ENCODE peak calls at places on chromosome 16, in six cellular contexts. Q, I, X, B, P and D are unnamed samples.

GRCh38 chr16:29940656-29941055 is 14.6 kb upstream of the KCTD13 start:
- DNase-seq in Q (no peak), I (no peak), X (no peak), B (no peak), P (no peak), D (no peak)

GRCh38 chr16:10453159-10453510 is 67.3 kb downstream of the ATF7IP2 start:
- DNase-seq in Q (no peak), I (no peak), X (no peak), B (no peak), P (no peak), D (no peak)

GRCh38 chr16:3153077-3153368 is 18.2 kb downstream of the ZNF213 start:
- DNase-seq in Q (no peak), I (no peak), X (no peak), B (no peak), P (no peak), D (no peak)

GRCh38 chr16:64094170-64094960 is 1027.5 kb downstream of the CDH11 start:
- DNase-seq in Q (no peak), I (peak; percentile 34), X (no peak), B (no peak), P (no peak), D (no peak)

GRCh38 chr16:14042706-14043105 is 28.4 kb upstream of the MRTFB start:
- DNase-seq in Q (no peak), I (no peak), X (no peak), B (no peak), P (no peak), D (no peak)

GRCh38 chr16:81823111-81823510 is 44.0 kb downstream of the PLCG2 start:
- DNase-seq in Q (no peak), I (no peak), X (peak; percentile 28), B (peak; percentile 32), P (no peak), D (peak; percentile 79)

GRCh38 chr16:11078812-11079459 is 134.6 kb downstream of the CLEC16A start:
- DNase-seq in Q (peak; percentile 73), I (peak; percentile 75), X (peak; percentile 72), B (no peak), P (no peak), D (no peak)

GRCh38 chr16:58464916-58465731 is 34.8 kb upstream of the NDRG4 start:
- DNase-seq in Q (no peak), I (no peak), X (no peak), B (peak; percentile 60), P (no peak), D (no peak)

GRCh38 chr16:54175169-54175551 is 111.4 kb downstream of the IRX3 start:
- DNase-seq in Q (no peak), I (no peak), X (no peak), B (no peak), P (no peak), D (no peak)

GRCh38 chr16:86618431-86619262 is 40.3 kb downstream of the FOXL1 start:
- DNase-seq in Q (no peak), I (no peak), X (no peak), B (no peak), P (no peak), D (no peak)

GRCh38 chr16:87535855-87536794 is 43.3 kb upstream of the ZCCHC14 start:
- DNase-seq in Q (no peak), I (no peak), X (no peak), B (no peak), P (no peak), D (no peak)

GRCh38 chr16:86722970-86723369 is 144.6 kb downstream of the FOXL1 start:
- DNase-seq in Q (no peak), I (no peak), X (no peak), B (no peak), P (no peak), D (no peak)

GRCh38 chr16:64910351-64910750 is 211.5 kb downstream of the CDH11 start:
- DNase-seq in Q (no peak), I (peak; percentile 98), X (peak; percentile 18), B (peak; percentile 38), P (no peak), D (no peak)

GRCh38 chr16:48091077-48091476 is 64.7 kb downstream of the ABCC12 start:
- DNase-seq in Q (no peak), I (no peak), X (no peak), B (no peak), P (no peak), D (no peak)

GRCh38 chr16:84471966-84472365 is 32.5 kb downstream of the MEAK7 start:
- DNase-seq in Q (no peak), I (no peak), X (no peak), B (no peak), P (no peak), D (no peak)

GRCh38 chr16:58027341-58028167 is 2.0 kb downstream of the MMP15 start:
- DNase-seq in Q (no peak), I (no peak), X (peak; percentile 83), B (peak; percentile 40), P (peak; percentile 38), D (no peak)

GRCh38 chr16:53085539-53086450 is 31.0 kb downstream of the CHD9 start:
- DNase-seq in Q (no peak), I (no peak), X (no peak), B (peak; percentile 51), P (no peak), D (no peak)

GRCh38 chr16:27352026-27352425 is 38.3 kb downstream of the IL4R start:
- DNase-seq in Q (no peak), I (no peak), X (no peak), B (no peak), P (no peak), D (no peak)

GRCh38 chr16:49959552-49960277 is 65.3 kb upstream of the CNEP1R1 start:
- DNase-seq in Q (no peak), I (no peak), X (no peak), B (no peak), P (no peak), D (no peak)

GRCh38 chr16:85381738-85382592 is 231.2 kb upstream of the GSE1 start:
- DNase-seq in Q (no peak), I (peak; percentile 60), X (no peak), B (peak; percentile 60), P (no peak), D (no peak)

GRCh38 chr16:84838383-84838948 is 18.7 kb downstream of the CRISPLD2 start:
- DNase-seq in Q (no peak), I (no peak), X (no peak), B (no peak), P (no peak), D (no peak)

GRCh38 chr16:2004795-2005517 is 4.7 kb downstream of the ZNF598 start:
- DNase-seq in Q (no peak), I (no peak), X (no peak), B (no peak), P (no peak), D (no peak)

GRCh38 chr16:74480150-74481029 is 59.1 kb upstream of the CLEC18B start:
- DNase-seq in Q (no peak), I (no peak), X (peak; percentile 92), B (no peak), P (peak; percentile 82), D (no peak)

GRCh38 chr16:22684282-22685161 is 129.4 kb upstream of the HS3ST2 start:
- DNase-seq in Q (no peak), I (no peak), X (no peak), B (no peak), P (no peak), D (no peak)

GRCh38 chr16:68356919-68357286 is 46.1 kb downstream of the PRMT7 start:
- DNase-seq in Q (no peak), I (no peak), X (no peak), B (no peak), P (no peak), D (no peak)

GRCh38 chr16:22789281-22789945 is 24.5 kb upstream of the HS3ST2 start:
- DNase-seq in Q (no peak), I (no peak), X (no peak), B (no peak), P (no peak), D (no peak)

GRCh38 chr16:23082161-23082788 is 67.0 kb downstream of the USP31 start:
- DNase-seq in Q (no peak), I (no peak), X (no peak), B (no peak), P (no peak), D (no peak)

GRCh38 chr16:15598648-15599190 is 44.2 kb downstream of the MARF1 start:
- DNase-seq in Q (no peak), I (no peak), X (no peak), B (no peak), P (no peak), D (no peak)

GRCh38 chr16:11666108-11667055 is 1.9 kb upstream of the SNN start:
- DNase-seq in Q (no peak), I (no peak), X (no peak), B (no peak), P (no peak), D (no peak)

GRCh38 chr16:11322823-11323222 is 22.4 kb upstream of the RMI2 start:
- DNase-seq in Q (no peak), I (no peak), X (no peak), B (no peak), P (no peak), D (no peak)